ENCODE peak calls at places on chromosomes 12 and 14, in seven cellular contexts. F is tibial artery; O is heart left ventricle; M is tibial nerve; R is sigmoid colon; P is CD8-positive, alpha-beta T cell; Y is dorsolateral prefrontal cortex. E is an unnamed sample.

GRCh38 chr14:30875788-30876053 is 1.4 kb downstream of the COCH start:
- DNase-seq in F (no peak), O (no peak), M (no peak), R (no peak), P (no peak), Y (no peak), E (no peak)

GRCh38 chr14:106436310-106436905 is 910.0 kb downstream of the TMEM121 start:
- DNase-seq in F (no peak), O (no peak), M (no peak), R (no peak), P (peak), Y (no peak), E (no peak)

GRCh38 chr12:115088328-115088994 is 404.5 kb upstream of the TBX3 start:
- DNase-seq in F (no peak), O (peak), M (no peak), R (no peak), P (no peak), Y (no peak), E (no peak)

GRCh38 chr14:61240206-61240605 is 40.9 kb downstream of the TMEM30B start:
- DNase-seq in F (no peak), O (no peak), M (no peak), R (no peak), P (no peak), Y (no peak), E (no peak)

GRCh38 chr12:107976331-107976730 is 152.8 kb upstream of the WSCD2 start:
- DNase-seq in F (no peak), O (no peak), M (no peak), R (no peak), P (no peak), Y (no peak), E (no peak)

GRCh38 chr12:108305520-108305919 is 33.6 kb downstream of the CMKLR1 start:
- DNase-seq in F (peak), O (peak), M (peak), R (peak), P (no peak), Y (peak), E (peak)

GRCh38 chr14:66503532-66503931 is 4.4 kb upstream of the GPHN start:
- DNase-seq in F (no peak), O (peak), M (no peak), R (no peak), P (no peak), Y (no peak), E (no peak)

GRCh38 chr12:5377997-5378596 is 53.8 kb upstream of the NTF3 start:
- DNase-seq in F (no peak), O (no peak), M (no peak), R (peak), P (no peak), Y (no peak), E (no peak)

GRCh38 chr12:42590324-42590934 is 883 bp upstream of the PRICKLE1 start:
- DNase-seq in F (peak), O (peak), M (no peak), R (peak), P (no peak), Y (no peak), E (no peak)

GRCh38 chr12:52552055-52552454 is 890 bp downstream of the KRT71 start:
- DNase-seq in F (no peak), O (no peak), M (no peak), R (no peak), P (no peak), Y (peak), E (no peak)

GRCh38 chr12:77122236-77122635 is 56.9 kb upstream of the E2F7 start:
- DNase-seq in F (no peak), O (no peak), M (no peak), R (no peak), P (no peak), Y (no peak), E (no peak)

GRCh38 chr14:75523771-75524171 is 1.5 kb downstream of the BATF start:
- DNase-seq in F (no peak), O (no peak), M (peak), R (no peak), P (no peak), Y (no peak), E (no peak)

GRCh38 chr12:46409342-46409741 is 36.8 kb upstream of the SLC38A2 start:
- DNase-seq in F (no peak), O (no peak), M (no peak), R (no peak), P (no peak), Y (no peak), E (no peak)

GRCh38 chr12:51025748-51026654 is at the start of gene SLC11A2:
- DNase-seq in F (peak), O (peak), M (peak), R (peak), P (peak), Y (peak), E (peak)

GRCh38 chr14:68949236-68949965 is 29.7 kb downstream of the ACTN1 start:
- DNase-seq in F (no peak), O (no peak), M (no peak), R (no peak), P (no peak), Y (no peak), E (no peak)

GRCh38 chr12:727321-727720 is 25.1 kb upstream of the WNK1 start:
- DNase-seq in F (no peak), O (no peak), M (no peak), R (no peak), P (no peak), Y (no peak), E (no peak)

GRCh38 chr14:60786905-60787304 is 52.3 kb downstream of the MNAT1 start:
- DNase-seq in F (no peak), O (no peak), M (no peak), R (no peak), P (no peak), Y (no peak), E (no peak)

GRCh38 chr14:59836116-59836515 is 34.5 kb downstream of the RTN1 start:
- DNase-seq in F (no peak), O (no peak), M (no peak), R (no peak), P (no peak), Y (no peak), E (no peak)

GRCh38 chr14:92259613-92260357 is 63.2 kb upstream of the SLC24A4 start:
- DNase-seq in F (no peak), O (no peak), M (no peak), R (no peak), P (no peak), Y (no peak), E (no peak)

GRCh38 chr12:563899-564298 is 99.3 kb downstream of the NINJ2 start:
- DNase-seq in F (no peak), O (no peak), M (no peak), R (no peak), P (no peak), Y (no peak), E (no peak)

GRCh38 chr12:104602426-104602825 is 145.7 kb downstream of the CHST11 start:
- DNase-seq in F (no peak), O (no peak), M (no peak), R (no peak), P (no peak), Y (no peak), E (no peak)

GRCh38 chr12:6384499-6385436 is 806 bp downstream of the LTBR start:
- DNase-seq in F (no peak), O (no peak), M (no peak), R (peak), P (no peak), Y (no peak), E (no peak)

GRCh38 chr12:54016478-54016964 is 7.7 kb downstream of the HOXC8 start:
- DNase-seq in F (no peak), O (no peak), M (no peak), R (no peak), P (no peak), Y (no peak), E (no peak)

GRCh38 chr14:58977366-58977765 is 211.1 kb upstream of the DAAM1 start:
- DNase-seq in F (no peak), O (no peak), M (no peak), R (no peak), P (no peak), Y (no peak), E (no peak)

GRCh38 chr14:51604078-51604477 is 47.6 kb upstream of the FRMD6 start:
- DNase-seq in F (no peak), O (no peak), M (no peak), R (no peak), P (no peak), Y (no peak), E (no peak)

GRCh38 chr12:6049587-6049986 is 74.9 kb downstream of the VWF start:
- DNase-seq in F (no peak), O (no peak), M (no peak), R (no peak), P (no peak), Y (no peak), E (no peak)

GRCh38 chr14:67491741-67492504 is 3.4 kb upstream of the TMEM229B start:
- DNase-seq in F (no peak), O (peak), M (no peak), R (no peak), P (no peak), Y (peak), E (no peak)

GRCh38 chr12:102675672-102676071 is 195.3 kb upstream of the IGF1 start:
- DNase-seq in F (no peak), O (no peak), M (no peak), R (no peak), P (no peak), Y (no peak), E (no peak)

GRCh38 chr12:30019386-30020140 is 235.8 kb upstream of the TMTC1 start:
- DNase-seq in F (no peak), O (no peak), M (no peak), R (no peak), P (no peak), Y (no peak), E (no peak)

GRCh38 chr12:47904647-47905312 is at the start of gene VDR:
- DNase-seq in F (peak), O (peak), M (peak), R (peak), P (peak), Y (no peak), E (peak)

GRCh38 chr12:119512772-119513497 is 80.6 kb upstream of the TMEM233 start:
- DNase-seq in F (no peak), O (no peak), M (peak), R (no peak), P (no peak), Y (no peak), E (no peak)

GRCh38 chr12:47868552-47869031 is 36.2 kb downstream of the VDR start:
- DNase-seq in F (peak), O (no peak), M (no peak), R (no peak), P (no peak), Y (no peak), E (no peak)

GRCh38 chr12:69662764-69663163 is 36.3 kb downstream of the BEST3 start:
- DNase-seq in F (no peak), O (no peak), M (no peak), R (no peak), P (no peak), Y (no peak), E (no peak)

GRCh38 chr12:48865141-48865440 is 579 bp downstream of the RND1 start:
- DNase-seq in F (no peak), O (no peak), M (no peak), R (no peak), P (no peak), Y (no peak), E (no peak)

GRCh38 chr14:69637503-69638030 is 26.2 kb downstream of the SUSD6 start:
- DNase-seq in F (peak), O (peak), M (no peak), R (peak), P (no peak), Y (no peak), E (no peak)

GRCh38 chr14:77603654-77604270 is 12.7 kb downstream of the SPTLC2 start:
- DNase-seq in F (peak), O (peak), M (peak), R (no peak), P (no peak), Y (no peak), E (no peak)

GRCh38 chr12:1531160-1531653 is 63.2 kb downstream of the FBXL14 start:
- DNase-seq in F (no peak), O (no peak), M (no peak), R (no peak), P (no peak), Y (no peak), E (no peak)

GRCh38 chr14:65214741-65215140 is 112.4 kb upstream of the MAX start:
- DNase-seq in F (no peak), O (peak), M (no peak), R (no peak), P (no peak), Y (no peak), E (no peak)

GRCh38 chr14:69316449-69317391 is 56.8 kb downstream of the GALNT16 start:
- DNase-seq in F (peak), O (peak), M (peak), R (peak), P (no peak), Y (peak), E (peak)

GRCh38 chr12:107921062-107921461 is 146.6 kb downstream of the ASCL4 start:
- DNase-seq in F (no peak), O (no peak), M (no peak), R (no peak), P (no peak), Y (no peak), E (no peak)

GRCh38 chr12:56836317-56836716 is 73.2 kb downstream of the HSD17B6 start:
- DNase-seq in F (no peak), O (no peak), M (no peak), R (peak), P (no peak), Y (no peak), E (no peak)

GRCh38 chr12:56838602-56839488 is 75.7 kb downstream of the HSD17B6 start:
- DNase-seq in F (no peak), O (no peak), M (no peak), R (no peak), P (no peak), Y (no peak), E (no peak)

GRCh38 chr12:56834886-56835285 is 71.8 kb downstream of the HSD17B6 start:
- DNase-seq in F (no peak), O (no peak), M (no peak), R (no peak), P (no peak), Y (no peak), E (no peak)

GRCh38 chr12:56839489-56840442 is 76.6 kb downstream of the HSD17B6 start:
- DNase-seq in F (peak), O (peak), M (peak), R (no peak), P (no peak), Y (peak), E (no peak)

DNA sequence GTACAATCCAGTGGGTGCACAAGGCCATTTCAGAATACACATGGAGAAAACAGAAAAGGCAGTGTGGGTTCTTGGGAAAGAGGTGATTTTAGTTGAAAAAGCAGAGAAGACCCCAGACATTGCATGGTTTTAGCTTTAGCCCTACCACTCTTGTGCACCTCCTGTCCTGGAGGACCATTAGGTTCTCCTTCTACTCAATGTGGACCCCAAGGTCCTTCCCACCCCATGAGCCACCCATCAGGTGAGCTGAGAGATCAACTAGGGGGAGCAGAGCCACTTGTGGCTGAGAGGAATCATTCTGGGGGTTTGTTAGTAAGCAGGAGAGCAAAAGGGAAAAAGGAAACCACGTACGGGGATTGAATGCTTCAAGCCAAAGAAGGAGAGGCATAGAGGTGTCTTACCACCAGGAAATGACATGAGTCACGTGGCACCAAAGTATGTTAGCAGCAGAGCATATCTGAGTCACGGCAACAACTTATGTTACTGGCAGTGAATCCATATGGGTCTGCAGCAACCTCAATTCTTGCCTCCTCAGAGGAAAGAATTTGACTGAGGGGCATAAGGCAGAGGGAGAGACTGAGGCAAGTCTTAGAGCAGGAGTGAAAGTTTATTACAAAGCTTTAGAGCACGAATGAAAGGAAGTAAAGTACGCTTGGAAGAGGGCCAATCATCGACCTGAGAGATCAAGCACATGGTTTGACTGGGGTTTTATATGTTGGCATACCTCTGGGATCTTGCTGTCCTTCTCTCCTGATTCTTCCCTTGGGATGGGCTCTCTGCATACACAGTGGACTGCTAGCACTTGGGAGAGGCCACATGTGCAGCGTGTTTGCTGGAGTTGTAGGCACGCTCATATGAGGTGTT is 73.9 kb downstream of the HSD17B6 start:
- DNase-seq in F (no peak), O (no peak), M (no peak), R (no peak), P (peak), Y (no peak), E (no peak)
- H3K4me3 ChIP-seq in F (no peak), O (no peak), M (no peak), R (no peak), P (no peak), Y (no peak), E (no peak)

GRCh38 chr12:124412646-124413015 is 117.7 kb downstream of the RFLNA start:
- DNase-seq in F (no peak), O (no peak), M (peak), R (no peak), P (no peak), Y (no peak), E (peak)
- H3K27ac ChIP-seq in F (peak), O (peak), M (peak), R (peak), P (no peak), Y (peak), E (no peak)

GRCh38 chr14:63438065-63438757 is 105.0 kb downstream of the PPP2R5E start:
- DNase-seq in F (peak), O (peak), M (peak), R (peak), P (no peak), Y (no peak), E (peak)
- TF ChIP-seq CTCF in F (no peak), O (no peak), M (no peak), R (peak), P (peak), Y (no peak), E (no peak)

GRCh38 chr14:91187271-91187670 is 57.2 kb downstream of the GPR68 start:
- DNase-seq in F (no peak), O (no peak), M (no peak), R (no peak), P (no peak), Y (no peak), E (no peak)

GRCh38 chr14:91186515-91187066 is 57.9 kb downstream of the GPR68 start:
- DNase-seq in F (no peak), O (no peak), M (no peak), R (no peak), P (no peak), Y (no peak), E (no peak)

GRCh38 chr14:91190853-91191252 is 53.7 kb downstream of the GPR68 start:
- DNase-seq in F (no peak), O (no peak), M (no peak), R (no peak), P (no peak), Y (no peak), E (no peak)

GRCh38 chr14:91184559-91184958 is 59.9 kb downstream of the GPR68 start:
- DNase-seq in F (no peak), O (no peak), M (no peak), R (no peak), P (no peak), Y (no peak), E (no peak)

DNA sequence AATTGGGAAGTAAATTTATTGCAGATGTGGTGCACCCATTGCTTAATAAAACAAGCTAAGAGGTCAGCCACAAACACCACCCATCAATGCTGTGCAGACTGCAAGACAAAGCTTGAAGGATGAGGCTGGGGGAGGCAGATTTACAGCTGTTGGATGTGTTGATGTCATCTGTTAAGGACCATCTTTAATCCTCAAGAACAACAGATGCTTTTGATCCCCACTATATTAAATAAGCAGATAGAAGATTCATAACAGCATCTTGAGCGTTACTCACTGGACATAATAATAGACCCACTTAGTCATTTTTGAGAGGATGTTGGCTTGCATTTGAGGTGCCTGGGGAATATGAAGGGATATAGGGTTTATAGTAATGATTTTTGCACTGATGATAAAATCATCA is 58.8 kb downstream of the GPR68 start:
- DNase-seq in F (no peak), O (no peak), M (no peak), R (no peak), P (no peak), Y (no peak), E (no peak)
- H3K4me3 ChIP-seq in F (no peak), O (no peak), M (no peak), R (no peak), P (no peak), Y (no peak), E (no peak)

GRCh38 chr12:95088339-95088738 is 14.9 kb upstream of the NR2C1 start:
- DNase-seq in F (no peak), O (no peak), M (no peak), R (no peak), P (no peak), Y (no peak), E (no peak)

GRCh38 chr12:95085612-95086011 is 12.2 kb upstream of the NR2C1 start:
- DNase-seq in F (no peak), O (no peak), M (no peak), R (no peak), P (no peak), Y (no peak), E (no peak)

GRCh38 chr12:95083938-95084337 is 10.5 kb upstream of the NR2C1 start:
- DNase-seq in F (no peak), O (no peak), M (peak), R (peak), P (no peak), Y (no peak), E (no peak)

GRCh38 chr12:95083471-95083870 is 10.1 kb upstream of the NR2C1 start:
- DNase-seq in F (no peak), O (no peak), M (no peak), R (no peak), P (no peak), Y (no peak), E (no peak)
- H3K27ac ChIP-seq in F (no peak), O (peak), M (peak), R (peak), P (no peak), Y (no peak), E (peak)

GRCh38 chr14:104972301-104973211 is 5.6 kb downstream of the AHNAK2 start:
- DNase-seq in F (peak), O (no peak), M (peak), R (peak), P (no peak), Y (no peak), E (no peak)
- TF ChIP-seq CTCF in F (no peak), O (no peak), M (no peak), R (peak), P (no peak), Y (no peak), E (no peak)

GRCh38 chr12:126963825-126964224 is 1303.1 kb upstream of the TMEM132C start:
- DNase-seq in F (no peak), O (no peak), M (no peak), R (no peak), P (no peak), Y (no peak), E (no peak)
- H3K4me3 ChIP-seq in F (no peak), O (no peak), M (no peak), R (no peak), P (no peak), Y (no peak), E (no peak)

GRCh38 chr14:104700224-104700623 is 10.8 kb downstream of the INF2 start:
- DNase-seq in F (no peak), O (no peak), M (no peak), R (no peak), P (no peak), Y (no peak), E (no peak)
- H3K27ac ChIP-seq in F (peak), O (peak), M (peak), R (peak), P (no peak), Y (no peak), E (peak)

E was measured in coronary artery.